ENCODE peak calls at places on chromosomes 2 and 18, in four cellular contexts. C, E, Q and N are unnamed samples.

GRCh38 chr2:143205106-143205764 is 76.0 kb downstream of the ARHGAP15 start:
- DNase-seq in C (no peak), E (no peak), Q (no peak), N (no peak)

GRCh38 chr2:59025157-59025757 is 784.1 kb upstream of the FANCL start:
- DNase-seq in Q (peak; percentile 75), C (no peak), E (no peak), N (peak; percentile 67)

GRCh38 chr2:56239437-56239836 is 55.6 kb downstream of the CCDC85A start:
- DNase-seq in C (no peak), E (no peak), Q (no peak), N (no peak)

GRCh38 chr2:111122631-111123421 is 2.1 kb downstream of the BCL2L11 start:
- DNase-seq in Q (peak; percentile 94), C (peak; percentile 92), E (peak; percentile 75), N (peak; percentile 82)

GRCh38 chr2:60460577-60461420 is 92.7 kb downstream of the BCL11A start:
- DNase-seq in E (no peak), C (no peak), Q (no peak), N (no peak)

GRCh38 chr2:30282081-30282480 is 50.7 kb downstream of the LBH start:
- DNase-seq in E (no peak), C (no peak), Q (no peak), N (no peak)

GRCh38 chr2:2466534-2466933 is 135.5 kb upstream of the MYT1L start:
- DNase-seq in E (no peak), Q (no peak), C (no peak), N (no peak)

GRCh38 chr2:106094101-106094860 is 99.8 kb downstream of the UXS1 start:
- DNase-seq in E (no peak), Q (no peak), C (no peak), N (no peak)

GRCh38 chr2:192030289-192030688 is 164.4 kb downstream of the TMEFF2 start:
- DNase-seq in E (no peak), Q (no peak), C (no peak), N (no peak)

GRCh38 chr2:42976400-42976799 is 184.0 kb upstream of the HAAO start:
- DNase-seq in Q (no peak), E (no peak), C (peak; percentile 64), N (no peak)

GRCh38 chr2:174888136-174888535 is 117.0 kb downstream of the CHN1 start:
- DNase-seq in C (no peak), Q (no peak), E (no peak), N (no peak)

GRCh38 chr18:49048361-49048760 is 97.6 kb upstream of the SMAD7 start:
- DNase-seq in E (no peak), Q (no peak), C (no peak), N (no peak)

GRCh38 chr2:85433511-85434089 is 15.1 kb downstream of the SH2D6 start:
- DNase-seq in C (peak; percentile 91), Q (no peak), E (peak; percentile 88), N (peak; percentile 99)

GRCh38 chr2:215410932-215411285 is 25.0 kb downstream of the FN1 start:
- DNase-seq in Q (no peak), C (no peak), E (no peak), N (no peak)

GRCh38 chr18:8938817-8939216 is 163.7 kb upstream of the NDUFV2 start:
- DNase-seq in C (no peak), Q (no peak), E (no peak), N (peak; percentile 31)

GRCh38 chr18:68426731-68427315 is 288.1 kb downstream of the TMX3 start:
- DNase-seq in C (no peak), E (no peak), Q (no peak), N (no peak)

GRCh38 chr2:197073701-197074433 is 147.4 kb upstream of the PGAP1 start:
- DNase-seq in Q (peak; percentile 34), E (peak; percentile 63), C (no peak), N (peak; percentile 18)

GRCh38 chr2:153770359-153770991 is 101.2 kb upstream of the GALNT13 start:
- DNase-seq in E (no peak), Q (peak; percentile 22), C (no peak), N (peak; percentile 13)

GRCh38 chr2:142872900-142873724 is 4.4 kb upstream of the KYNU start:
- DNase-seq in Q (no peak), E (no peak), C (no peak), N (no peak)

GRCh38 chr2:27771202-27771547 is 344 bp upstream of the MRPL33 start:
- DNase-seq in Q (no peak), C (no peak), E (no peak), N (no peak)

GRCh38 chr2:112782234-112782799 is 2.0 kb downstream of the IL1A start:
- DNase-seq in C (no peak), E (no peak), Q (no peak), N (no peak)

GRCh38 chr2:46679761-46680160 is 200.4 kb downstream of the TMEM247 start:
- DNase-seq in E (no peak), Q (no peak), C (no peak), N (no peak)

GRCh38 chr2:69154031-69154430 is 141.1 kb downstream of the ANTXR1 start:
- DNase-seq in C (no peak), Q (no peak), E (no peak), N (no peak)

GRCh38 chr18:42190643-42191042 is 235.6 kb downstream of the PIK3C3 start:
- DNase-seq in Q (no peak), E (no peak), C (no peak), N (no peak)

GRCh38 chr2:192292478-192292877 is 97.7 kb upstream of the TMEFF2 start:
- DNase-seq in C (no peak), Q (no peak), E (no peak), N (no peak)

GRCh38 chr2:45444991-45445390 is 166.1 kb downstream of the SRBD1 start:
- DNase-seq in C (no peak), Q (no peak), E (no peak), N (peak; percentile 10)

GRCh38 chr2:168181825-168182224 is 65.6 kb downstream of the STK39 start:
- DNase-seq in C (no peak), Q (no peak), E (no peak), N (no peak)

GRCh38 chr2:235390816-235391194 is 103.0 kb upstream of the AGAP1 start:
- DNase-seq in Q (no peak), E (no peak), C (no peak), N (no peak)

GRCh38 chr2:203328735-203329549 is 748 bp downstream of the ABI2 start:
- DNase-seq in E (no peak), C (no peak), Q (peak; percentile 74), N (peak; percentile 55)

GRCh38 chr2:19141234-19142004 is 217.0 kb downstream of the OSR1 start:
- DNase-seq in Q (no peak), E (no peak), C (no peak), N (no peak)

GRCh38 chr2:20241973-20242726 is 17.2 kb upstream of the SDC1 start:
- DNase-seq in Q (peak; percentile 37), C (no peak), E (no peak), N (no peak)

GRCh38 chr18:47968721-47969120 is 38.3 kb upstream of the SMAD2 start:
- DNase-seq in Q (peak; percentile 24), E (no peak), C (no peak), N (no peak)

GRCh38 chr2:185919155-185919554 is 180.6 kb downstream of the FSIP2 start:
- DNase-seq in C (no peak), Q (no peak), E (no peak), N (peak; percentile 75)

GRCh38 chr2:196758474-196759377 is 40.8 kb downstream of the GTF3C3 start:
- DNase-seq in C (no peak), E (no peak), Q (no peak), N (no peak)

GRCh38 chr18:7037470-7037869 is 80.1 kb downstream of the LAMA1 start:
- DNase-seq in Q (no peak), C (no peak), E (no peak), N (no peak)

GRCh38 chr18:7032537-7032936 is 85.1 kb downstream of the LAMA1 start:
- DNase-seq in E (no peak), Q (no peak), C (no peak), N (no peak)

GRCh38 chr18:7035807-7036206 is 81.8 kb downstream of the LAMA1 start:
- DNase-seq in Q (no peak), E (no peak), C (no peak), N (no peak)

GRCh38 chr18:7034924-7035323 is 82.7 kb downstream of the LAMA1 start:
- DNase-seq in E (no peak), C (no peak), Q (no peak), N (no peak)

GRCh38 chr18:7038330-7038846 is 79.2 kb downstream of the LAMA1 start:
- DNase-seq in C (peak; percentile 92), E (peak; percentile 94), Q (peak; percentile 76), N (peak; percentile 67)
- H3K27ac ChIP-seq in C (peak overlapping the region; percentile 37), E (peak overlapping the region; percentile 52), Q (no peak overlapping the region), N (no peak overlapping the region)

GRCh38 chr2:100403722-100404121 is 13.7 kb downstream of the CHST10 start:
- DNase-seq in E (no peak), C (no peak), Q (no peak), N (no peak)
- H3K4me3 ChIP-seq in E (no peak overlapping the region), C (no peak overlapping the region), Q (no peak overlapping the region), N (no peak overlapping the region)

GRCh38 chr2:10157293-10157692 is 34.8 kb downstream of the RRM2 start:
- DNase-seq in Q (no peak), E (no peak), C (no peak), N (no peak)
- H3K36me3 ChIP-seq in Q (no peaks in the 10 kb centered on the region), E (no peaks in the 10 kb centered on the region), C (no peaks in the 10 kb centered on the region), N (peaks cover 24% of the 10 kb centered on the region)

GRCh38 chr2:171919453-171919852 is 2.8 kb upstream of the HAT1 start:
- DNase-seq in E (no peak), Q (no peak), C (no peak), N (no peak)

GRCh38 chr2:171922230-171923022 is at the start of gene HAT1:
- DNase-seq in C (peak; percentile 99), E (peak; percentile 96), Q (peak; percentile 99), N (peak; percentile 98)

GRCh38 chr2:171924170-171924942 is 2.1 kb downstream of the HAT1 start:
- DNase-seq in Q (no peak), C (no peak), E (no peak), N (no peak)

GRCh38 chr2:171921970-171922229 is 361 bp upstream of the HAT1 start:
- DNase-seq in Q (no peak), E (no peak), C (no peak), N (no peak)

GRCh38 chr2:171923206-171923605 is 945 bp downstream of the HAT1 start:
- DNase-seq in C (no peak), E (no peak), Q (no peak), N (peak; percentile 60)
- H3K27ac ChIP-seq in C (peak overlapping the region; percentile 96), E (peak overlapping the region; percentile 92), Q (no peak overlapping the region), N (peak overlapping the region; percentile 89)

DNA sequence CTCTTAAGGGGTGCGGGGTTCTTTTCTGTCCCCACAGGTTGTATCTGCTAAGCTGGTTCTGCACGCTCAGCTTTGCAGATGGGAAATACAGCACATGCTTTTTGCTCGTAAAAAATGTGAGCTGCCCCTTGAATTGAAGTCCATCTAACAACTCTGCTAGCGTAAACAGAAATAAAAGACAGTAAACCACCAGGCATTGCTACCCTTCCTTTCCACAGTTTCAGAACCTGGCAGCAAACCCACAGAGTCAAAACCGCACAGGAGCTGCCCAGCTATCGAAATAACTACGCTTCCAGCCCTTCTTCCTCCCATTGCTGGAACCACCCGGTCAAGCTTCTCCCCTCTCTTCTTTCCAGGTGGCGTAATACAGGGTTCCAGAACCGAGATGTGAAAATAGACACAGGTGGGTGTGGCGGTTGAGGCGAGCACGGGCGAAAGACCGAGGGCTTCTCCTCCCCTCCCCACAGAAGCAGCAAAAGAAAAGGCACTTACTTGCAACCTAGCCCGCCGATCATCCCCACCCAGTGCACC is 474 bp downstream of the SCN9A start:
- DNase-seq in E (no peak), C (no peak), Q (peak; percentile 15), N (no peak)
- H3K4me3 ChIP-seq in E (peak overlapping the region; percentile 53), C (peak overlapping the region; percentile 61), Q (peak overlapping the region; percentile 59), N (peak overlapping the region; percentile 66)

GRCh38 chr2:219218279-219219112 is at the start of gene ABCB6:
- DNase-seq in Q (peak; percentile 91), E (peak; percentile 99), C (peak; percentile 98), N (peak; percentile 98)
- H3K36me3 ChIP-seq in Q (no peaks in the 10 kb centered on the region), E (peaks cover 68% of the 10 kb centered on the region), C (peaks cover 63% of the 10 kb centered on the region), N (peaks cover 20% of the 10 kb centered on the region)